ENCODE peak calls at places on chromosomes 16 and 17, in six cellular contexts. P is psoas muscle, W is mucosa of descending colon, U is lower lobe of right lung, F is A673, T is AG10803. L is an unnamed sample.

GRCh38 chr16:8648867-8649266 is 25.6 kb upstream of the ABAT start:
- DNase-seq in U (no peak), F (no peak), P (no peak), W (no peak), T (no peak), L (no peak)

GRCh38 chr16:65967376-65967775 is 399.1 kb upstream of the CDH5 start:
- DNase-seq in W (no peak), P (no peak), T (peak; percentile 16), U (no peak), F (no peak), L (peak; percentile 66)

GRCh38 chr17:18026408-18026776 is 12.6 kb downstream of the ATPAF2 start:
- DNase-seq in W (no peak), F (peak; percentile 91), P (peak; percentile 29), U (no peak), T (peak; percentile 86), L (peak; percentile 64)

GRCh38 chr16:15822957-15823356 is 33.9 kb downstream of the MYH11 start:
- DNase-seq in P (no peak), W (no peak), U (no peak), F (no peak), T (no peak), L (no peak)

GRCh38 chr17:39979865-39980401 is 674 bp upstream of the PSMD3 start:
- DNase-seq in P (no peak), U (no peak), F (peak; percentile 51), T (no peak), W (no peak), L (peak; percentile 15)

GRCh38 chr16:15439102-15439501 is 4.7 kb downstream of the BMERB1 start:
- DNase-seq in U (no peak), W (no peak), F (no peak), P (no peak), T (no peak), L (no peak)

GRCh38 chr16:22369221-22369811 is 5.1 kb downstream of the CDR2 start:
- DNase-seq in U (no peak), W (no peak), F (peak; percentile 91), T (peak; percentile 62), P (no peak), L (peak; percentile 68)

GRCh38 chr17:66747561-66748275 is 87.2 kb upstream of the CACNG5 start:
- DNase-seq in P (no peak), F (peak; percentile 37), T (peak; percentile 63), U (no peak), W (no peak), L (peak; percentile 95)

GRCh38 chr17:41494524-41494923 is 4.8 kb upstream of the KRT36 start:
- DNase-seq in F (no peak), P (no peak), W (no peak), U (peak; percentile 8), T (peak; percentile 45), L (peak; percentile 17)

GRCh38 chr17:75128694-75129505 is 2.6 kb downstream of the NT5C start:
- DNase-seq in T (no peak), W (no peak), F (no peak), P (no peak), U (no peak), L (no peak)

GRCh38 chr17:78717431-78717980 is 64.6 kb downstream of the CYTH1 start:
- DNase-seq in P (no peak), U (no peak), T (peak; percentile 49), F (peak; percentile 54), W (no peak), L (peak; percentile 42)

DNA sequence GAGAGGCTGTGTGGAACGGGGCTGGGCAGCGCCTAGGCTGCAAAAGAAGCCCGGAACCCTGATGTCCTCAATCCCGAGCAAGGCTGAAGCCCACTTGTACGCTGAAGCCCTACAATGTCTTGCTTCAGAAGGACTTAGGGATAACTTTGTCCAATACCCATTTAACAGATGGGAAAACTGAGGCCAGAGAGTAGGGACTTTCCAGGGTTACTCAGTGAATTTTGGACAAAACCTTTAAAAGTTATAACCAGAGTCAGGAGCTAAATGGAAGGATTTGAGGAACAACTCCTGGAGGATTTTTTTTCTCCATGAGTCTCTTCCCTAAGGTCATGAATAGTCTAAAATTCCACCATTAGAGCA is 161.2 kb downstream of the IRX5 start:
- DNase-seq in U (no peak), P (no peak), W (no peak), F (no peak), T (no peak), L (no peak)
- TF ChIP-seq CTCF in U (no peak), P (no peak), W (no peak), F (no peak), T (no peak), L (no peak)

GRCh38 chr16:79593074-79593531 is 7.4 kb downstream of the MAF start:
- DNase-seq in F (no peak), T (peak; percentile 21), W (no peak), P (peak; percentile 22), U (no peak), L (no peak)
- H3K4me3 ChIP-seq in F (no peak overlapping the region), T (no peak overlapping the region), W (no peak overlapping the region), P (peak overlapping the region; percentile 84), U (peak overlapping the region; percentile 73), L (no peak overlapping the region)

DNA sequence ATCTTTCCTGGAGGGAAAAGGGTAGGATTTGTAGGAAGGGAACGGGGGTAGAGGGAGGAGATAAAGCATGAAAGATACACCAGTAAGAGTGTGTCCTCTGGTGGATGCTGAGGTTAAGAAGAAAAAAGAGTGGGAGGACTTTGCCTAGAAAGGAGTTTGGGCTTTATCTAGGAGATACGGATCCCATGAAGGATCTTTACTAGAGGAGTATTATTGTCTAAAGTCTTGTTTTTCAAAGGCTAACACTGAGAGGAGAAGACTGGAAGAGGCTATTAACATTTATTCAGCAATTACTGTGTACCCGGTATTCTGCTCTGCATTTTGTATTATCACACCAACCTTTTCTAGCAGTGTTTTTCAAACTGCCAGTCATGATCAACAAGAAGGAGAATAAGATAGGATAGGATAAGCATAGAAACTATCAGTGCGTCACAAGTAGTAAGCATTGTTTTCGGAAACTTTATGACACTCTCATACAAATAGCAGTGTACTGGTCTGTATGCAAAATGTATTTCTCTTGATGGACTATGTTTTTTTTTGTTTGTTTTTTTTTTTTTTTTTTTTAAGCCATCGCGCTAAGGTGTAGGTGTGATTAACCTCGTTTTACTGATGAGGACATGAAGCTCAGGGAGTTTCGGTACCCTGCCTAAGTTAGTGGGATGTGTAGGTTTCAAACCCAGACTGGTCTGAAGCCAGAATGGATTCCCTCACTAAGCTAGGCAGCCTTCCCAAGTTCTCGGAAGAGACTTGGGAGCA is 1.4 kb upstream of the SP2 start:
- DNase-seq in U (no peak), F (no peak), W (no peak), T (no peak), P (no peak), L (no peak)
- TF ChIP-seq CTCF in U (no peak), F (no peak), W (no peak), T (no peak), P (no peak), L (no peak)

DNA sequence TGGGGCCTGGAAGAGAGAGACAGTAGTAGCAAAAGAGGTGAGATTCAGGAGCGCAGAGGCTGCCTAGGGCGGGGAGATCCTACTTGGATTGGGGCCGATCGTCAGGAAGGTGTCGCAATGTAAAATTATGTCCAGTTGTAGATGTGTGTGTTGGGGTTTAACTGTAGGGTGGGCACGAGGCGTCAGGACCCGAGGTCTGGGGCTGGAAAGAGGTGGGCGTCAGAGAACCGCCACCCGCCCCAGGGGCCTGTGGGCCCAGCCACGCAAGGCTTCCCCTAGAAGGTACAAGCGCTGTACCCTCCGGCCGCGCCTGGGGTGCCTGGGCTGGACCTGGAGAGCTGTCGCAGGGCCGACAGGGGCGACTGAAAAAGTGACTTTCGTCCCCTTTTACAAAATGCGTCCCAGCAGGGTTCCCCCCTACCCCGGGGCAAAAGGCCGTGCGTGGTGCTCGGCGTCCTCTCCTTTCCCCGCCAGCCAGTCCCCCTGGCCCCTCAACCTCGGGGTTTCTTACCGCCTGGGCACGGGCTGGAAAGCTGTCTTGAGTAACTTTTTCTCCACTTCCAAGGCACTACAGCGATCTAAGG is 2.8 kb downstream of the IRX3 start:
- DNase-seq in F (peak; percentile 37), T (no peak), U (no peak), W (no peak), P (no peak), L (no peak)
- H3K4me3 ChIP-seq in F (peak overlapping the region; percentile 74), T (peak overlapping the region; percentile 81), U (peak overlapping the region; percentile 60), W (no peak overlapping the region), P (peak overlapping the region; percentile 78), L (peak overlapping the region; percentile 13)

GRCh38 chr17:69058165-69058564 is 2.6 kb downstream of the ABCA9 start:
- DNase-seq in P (no peak), U (no peak), W (no peak), T (no peak), F (peak; percentile 37), L (peak; percentile 22)
- TF ChIP-seq CTCF in P (no peak), U (peak; percentile 11), W (no peak), T (no peak), F (peak; percentile 24), L (peak; percentile 16)

DNA sequence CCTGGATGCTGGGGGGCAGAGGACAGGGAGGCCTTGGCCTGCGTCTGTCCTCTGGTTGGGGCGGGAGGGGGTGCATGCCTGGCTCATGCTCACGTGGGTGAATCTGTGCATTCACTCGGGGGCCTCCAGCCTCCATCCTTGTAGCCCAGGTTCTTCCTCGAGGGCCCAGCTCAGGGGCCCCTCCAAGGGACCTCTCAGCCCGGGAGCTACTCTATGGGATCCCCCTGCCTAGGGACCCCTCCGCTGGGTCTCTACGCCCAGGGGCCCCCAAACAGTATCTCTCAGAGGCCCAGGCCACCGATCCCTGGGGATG is 19.7 kb upstream of the C1QL1 start:
- DNase-seq in P (no peak), W (no peak), U (no peak), F (no peak), T (no peak), L (no peak)
- H3K4me3 ChIP-seq in P (no peak overlapping the region), W (no peak overlapping the region), U (no peak overlapping the region), F (peak overlapping the region; percentile 19), T (no peak overlapping the region), L (no peak overlapping the region)

DNA sequence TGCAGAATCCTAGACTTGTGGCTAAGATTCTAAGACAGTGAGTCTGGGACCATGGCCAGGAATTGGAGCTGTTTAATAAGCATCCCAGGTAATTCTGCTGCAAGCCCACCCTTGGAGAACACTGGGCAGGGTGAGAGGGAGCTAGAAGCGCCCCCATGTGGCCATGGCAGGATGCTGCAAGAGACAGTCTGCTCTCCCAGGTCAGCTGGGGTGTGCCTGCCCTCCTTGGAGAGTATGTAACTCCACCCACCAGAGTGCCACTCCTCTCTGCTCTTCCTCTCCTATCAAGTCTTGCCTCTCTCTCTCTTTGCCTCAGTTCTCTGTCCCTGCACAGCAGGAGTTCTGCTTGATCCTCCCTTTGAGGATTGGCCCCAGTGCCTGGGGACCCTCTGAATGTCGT is 14.9 kb downstream of the RCVRN start:
- DNase-seq in W (no peak), U (peak; percentile 61), T (no peak), F (peak; percentile 51), P (no peak), L (peak; percentile 34)
- TF ChIP-seq CTCF in W (no peak), U (peak; percentile 57), T (peak; percentile 62), F (peak; percentile 77), P (peak; percentile 32), L (peak; percentile 66)